ENCODE peak calls at places on chromosomes 5 and 9, in nine cellular contexts. Y, O, K, D, W, S, C, E and X are unnamed samples.

GRCh38 chr9:114677418-114677817 is 4.6 kb downstream of the TEX48 start:
- DNase-seq in Y (peak), O (peak), K (no peak), D (peak), W (peak), S (peak), C (peak), E (peak), X (peak)

GRCh38 chr9:37840560-37841194 is 40.1 kb downstream of the DCAF10 start:
- DNase-seq in Y (peak), O (peak), K (no peak), D (no peak), W (peak), S (peak), C (peak), E (peak), X (no peak)

GRCh38 chr5:57448751-57449150 is 33.9 kb downstream of the ACTBL2 start:
- DNase-seq in Y (no peak), O (no peak), K (no peak), D (no peak), W (no peak), S (no peak), C (no peak), E (no peak), X (no peak)

GRCh38 chr9:131997779-131998178 is 81.9 kb downstream of the MED27 start:
- DNase-seq in Y (no peak), O (no peak), K (no peak), D (no peak), W (no peak), S (no peak), C (no peak), E (no peak), X (no peak)

GRCh38 chr9:16031971-16032370 is 479.1 kb downstream of the CCDC171 start:
- DNase-seq in Y (no peak), O (peak), K (no peak), D (peak), W (peak), S (no peak), C (peak), E (no peak), X (no peak)

GRCh38 chr9:137305060-137305787 is 3.2 kb upstream of the NRARP start:
- DNase-seq in Y (no peak), O (peak), K (peak), D (no peak), W (no peak), S (peak), C (no peak), E (no peak), X (peak)

GRCh38 chr5:69331528-69332445 is 814 bp downstream of the CCDC125 start:
- DNase-seq in Y (no peak), O (peak), K (no peak), D (no peak), W (no peak), S (no peak), C (peak), E (no peak), X (no peak)

GRCh38 chr5:40483316-40483715 is 196.4 kb upstream of the PTGER4 start:
- DNase-seq in Y (no peak), O (peak), K (no peak), D (no peak), W (peak), S (no peak), C (peak), E (no peak), X (no peak)

GRCh38 chr5:36688722-36689121 is 82.3 kb downstream of the SLC1A3 start:
- DNase-seq in Y (no peak), O (peak), K (peak), D (no peak), W (no peak), S (peak), C (peak), E (no peak), X (no peak)

GRCh38 chr5:82586176-82586575 is 308.0 kb upstream of the RPS23 start:
- DNase-seq in Y (no peak), O (no peak), K (no peak), D (no peak), W (no peak), S (no peak), C (no peak), E (no peak), X (no peak)

GRCh38 chr5:83151821-83152220 is 74.5 kb downstream of the XRCC4 start:
- DNase-seq in Y (no peak), O (peak), K (no peak), D (no peak), W (peak), S (no peak), C (peak), E (no peak), X (no peak)

GRCh38 chr5:91318727-91319126 is 64.4 kb downstream of the ARRDC3 start:
- DNase-seq in Y (no peak), O (no peak), K (peak), D (no peak), W (no peak), S (peak), C (no peak), E (no peak), X (no peak)

GRCh38 chr5:133827001-133827400 is 141.4 kb downstream of the C5orf15 start:
- DNase-seq in Y (no peak), O (no peak), K (no peak), D (no peak), W (no peak), S (no peak), C (no peak), E (no peak), X (no peak)